ENCODE peak calls at places on chromosomes 11 and 22, in four cellular contexts. I, R, O and E are unnamed samples.

GRCh38 chr11:125476721-125477120 is 19.3 kb downstream of the FEZ1 start:
- DNase-seq in I (no peak), R (no peak), O (no peak), E (no peak)

GRCh38 chr11:25981998-25982397 is 349.9 kb upstream of the ANO3 start:
- DNase-seq in I (no peak), R (no peak), O (peak; percentile 62), E (peak; percentile 72)

GRCh38 chr22:33539902-33540751 is 380.1 kb downstream of the LARGE1 start:
- DNase-seq in I (peak; percentile 59), R (peak; percentile 51), O (peak; percentile 67), E (no peak)

GRCh38 chr11:124194696-124195418 is 11.7 kb downstream of the OR10D3 start:
- DNase-seq in I (no peak), R (no peak), O (no peak), E (peak; percentile 79)

GRCh38 chr22:17781319-17782031 is 7.2 kb upstream of the BID start:
- DNase-seq in I (no peak), R (no peak), O (no peak), E (peak; percentile 15)

GRCh38 chr11:129055196-129055595 is 112.5 kb upstream of the TP53AIP1 start:
- DNase-seq in I (no peak), R (no peak), O (no peak), E (no peak)

GRCh38 chr11:47057374-47057773 is 119.3 kb downstream of the ARFGAP2 start:
- DNase-seq in I (no peak), R (no peak), O (peak; percentile 17), E (no peak)

GRCh38 chr11:8025123-8025522 is 38.0 kb downstream of the EIF3F start:
- DNase-seq in I (no peak), R (no peak), O (no peak), E (no peak)

GRCh38 chr22:44673406-44673805 is 28.6 kb upstream of the PRR5 start:
- DNase-seq in I (no peak), R (no peak), O (no peak), E (no peak)

GRCh38 chr11:64216879-64217278 is 9.1 kb downstream of the TRPT1 start:
- DNase-seq in I (no peak), R (no peak), O (no peak), E (no peak)

GRCh38 chr11:11691296-11692141 is 69.7 kb upstream of the GALNT18 start:
- DNase-seq in I (no peak), R (no peak), O (peak; percentile 15), E (no peak)

GRCh38 chr11:46675288-46675851 is 25.0 kb downstream of the ARHGAP1 start:
- DNase-seq in I (peak; percentile 57), R (peak; percentile 51), O (peak; percentile 73), E (no peak)

GRCh38 chr22:37443977-37444376 is 16.7 kb upstream of the ELFN2 start:
- DNase-seq in I (no peak), R (no peak), O (no peak), E (no peak)

GRCh38 chr11:22666700-22667439 is 459 bp downstream of the GAS2 start:
- DNase-seq in I (no peak), R (peak; percentile 45), O (peak; percentile 56), E (peak; percentile 2)

GRCh38 chr22:35514366-35514765 is 26.3 kb upstream of the RASD2 start:
- DNase-seq in I (no peak), R (no peak), O (no peak), E (no peak)

GRCh38 chr11:83410605-83411565 is 124.7 kb upstream of the CCDC90B start:
- DNase-seq in I (no peak), R (no peak), O (no peak), E (no peak)

GRCh38 chr11:122920579-122920978 is 38.0 kb downstream of the JHY start:
- DNase-seq in I (no peak), R (no peak), O (no peak), E (no peak)

GRCh38 chr22:46339956-46340355 is 4.4 kb downstream of the TRMU start:
- DNase-seq in I (no peak), R (no peak), O (no peak), E (no peak)

GRCh38 chr11:19345848-19346681 is 105.3 kb upstream of the E2F8 start:
- DNase-seq in I (no peak), R (peak; percentile 69), O (peak; percentile 64), E (peak; percentile 65)

GRCh38 chr11:102451041-102451692 is 1.4 kb downstream of the TMEM123 start:
- DNase-seq in I (no peak), R (no peak), O (no peak), E (peak; percentile 43)

GRCh38 chr22:50545522-50546325 is at the start of gene KLHDC7B:
- DNase-seq in I (no peak), R (no peak), O (no peak), E (no peak)

GRCh38 chr11:106047636-106048035 is 25.6 kb upstream of the MSANTD4 start:
- DNase-seq in I (no peak), R (no peak), O (no peak), E (no peak)

GRCh38 chr11:72391638-72392423 is 42.5 kb downstream of the CLPB start:
- DNase-seq in I (no peak), R (no peak), O (no peak), E (no peak)

GRCh38 chr22:24059121-24059520 is 48.0 kb downstream of the CABIN1 start:
- DNase-seq in I (no peak), R (no peak), O (no peak), E (peak; percentile 72)

GRCh38 chr22:43985532-43985931 is 30.3 kb downstream of the SAMM50 start:
- DNase-seq in I (no peak), R (no peak), O (peak; percentile 77), E (no peak)

GRCh38 chr22:26756675-26757293 is 99.4 kb downstream of the MIAT start:
- DNase-seq in I (peak; percentile 40), R (peak; percentile 69), O (peak; percentile 76), E (peak; percentile 46)

GRCh38 chr22:47213571-47214230 is 451.3 kb downstream of the TBC1D22A start:
- DNase-seq in I (no peak), R (no peak), O (no peak), E (no peak)

GRCh38 chr11:117575856-117576255 is 221.2 kb downstream of the DSCAML1 start:
- DNase-seq in I (no peak), R (no peak), O (no peak), E (no peak)

GRCh38 chr11:132540586-132540985 is 991.7 kb downstream of the OPCML start:
- DNase-seq in I (no peak), R (no peak), O (peak; percentile 21), E (no peak)